ENCODE peak calls at places on chromosomes 6 and 20, in eight cellular contexts. R is hepatocyte, T is prostate gland, I is pancreas, P is kidney epithelial cell, N is heart left ventricle, X is body of pancreas, V is brain microvascular endothelial cell. G is an unnamed sample. For H3K36me3, the result is how much of the 10 kb centered on the place peaks cover.

GRCh38 chr20:1618479-1618878 is 1.3 kb downstream of the SIRPB1 start:
- DNase-seq in R (peak), T (no peak), I (no peak), P (no peak), N (no peak), X (no peak), V (no peak), G (no peak)

GRCh38 chr6:9025223-9025622 is 589.9 kb upstream of the SLC35B3 start:
- DNase-seq in R (no peak), T (no peak), I (no peak), P (no peak), N (no peak), X (no peak), V (no peak), G (no peak)

GRCh38 chr6:88443554-88443953 is 277.4 kb upstream of the CNR1 start:
- DNase-seq in R (no peak), T (no peak), I (no peak), P (no peak), N (no peak), X (no peak), V (no peak), G (no peak)

GRCh38 chr6:140253096-140253495 is 878.6 kb upstream of the CITED2 start:
- DNase-seq in R (no peak), T (no peak), I (no peak), P (no peak), N (no peak), X (no peak), V (no peak), G (no peak)

GRCh38 chr6:4564746-4565145 is 211.5 kb upstream of the CDYL start:
- DNase-seq in R (no peak), T (no peak), I (no peak), P (no peak), N (no peak), X (no peak), V (no peak), G (no peak)

GRCh38 chr20:1569417-1569861 is 11.9 kb upstream of the SIRPD start:
- DNase-seq in R (peak), T (no peak), I (no peak), P (no peak), N (no peak), X (no peak), V (peak), G (no peak)

GRCh38 chr6:134529921-134530320 is 212.0 kb upstream of the SGK1 start:
- DNase-seq in R (peak), T (no peak), I (no peak), P (no peak), N (no peak), X (no peak), V (no peak), G (no peak)

GRCh38 chr6:31401403-31401802 is 2.0 kb upstream of the MICA start:
- DNase-seq in R (peak), T (peak), I (no peak), P (peak), N (no peak), X (peak), V (peak), G (no peak)

GRCh38 chr6:4920914-4921410 is 82.9 kb downstream of the RPP40 start:
- DNase-seq in R (no peak), T (no peak), I (no peak), P (no peak), N (no peak), X (no peak), V (no peak), G (no peak)

GRCh38 chr20:38167851-38168760 is 3.0 kb upstream of the TGM2 start:
- DNase-seq in R (peak), T (no peak), I (peak), P (peak), N (peak), X (peak), V (peak), G (peak)

GRCh38 chr6:111788779-111789276 is 84.4 kb downstream of the FYN start:
- DNase-seq in R (no peak), T (no peak), I (no peak), P (no peak), N (no peak), X (no peak), V (no peak), G (no peak)

GRCh38 chr6:69719602-69720193 is 77.1 kb downstream of the LMBRD1 start:
- DNase-seq in R (peak), T (no peak), I (no peak), P (no peak), N (no peak), X (no peak), V (peak), G (no peak)

GRCh38 chr6:168508903-168509302 is 67.9 kb downstream of the SMOC2 start:
- DNase-seq in R (no peak), T (no peak), I (no peak), P (no peak), N (no peak), X (no peak), V (no peak), G (no peak)

GRCh38 chr6:73727114-73727513 is 31.1 kb downstream of the CD109 start:
- DNase-seq in R (no peak), T (no peak), I (no peak), P (no peak), N (no peak), X (no peak), V (no peak), G (no peak)

GRCh38 chr6:169425628-169426370 is 172.2 kb upstream of the THBS2 start:
- DNase-seq in R (no peak), T (no peak), I (no peak), P (no peak), N (no peak), X (no peak), V (no peak), G (no peak)

GRCh38 chr6:1971612-1972011 is 273.8 kb downstream of the GMDS start:
- DNase-seq in R (no peak), T (no peak), I (no peak), P (no peak), N (no peak), X (no peak), V (no peak), G (no peak)

GRCh38 chr20:47262365-47263013 is 94.0 kb downstream of the ZMYND8 start:
- DNase-seq in R (no peak), T (no peak), I (no peak), P (no peak), N (no peak), X (no peak), V (no peak), G (no peak)

GRCh38 chr6:148878683-148879082 is 131.9 kb downstream of the UST start:
- DNase-seq in R (no peak), T (no peak), I (no peak), P (no peak), N (no peak), X (no peak), V (no peak), G (no peak)

GRCh38 chr6:36351152-36351571 is 14.5 kb upstream of the BNIP5 start:
- DNase-seq in R (no peak), T (no peak), I (no peak), P (no peak), N (no peak), X (no peak), V (peak), G (no peak)

GRCh38 chr6:134145786-134146185 is 93.4 kb upstream of the SLC2A12 start:
- DNase-seq in R (no peak), T (no peak), I (no peak), P (no peak), N (no peak), X (no peak), V (peak), G (no peak)

GRCh38 chr6:145096846-145097245 is 638.5 kb downstream of the EPM2A start:
- DNase-seq in R (no peak), T (no peak), I (no peak), P (no peak), N (peak), X (no peak), V (no peak), G (no peak)

GRCh38 chr6:6892706-6893601 is 214.8 kb upstream of the RREB1 start:
- DNase-seq in R (no peak), T (no peak), I (peak), P (no peak), N (peak), X (no peak), V (no peak), G (no peak)

GRCh38 chr20:36079486-36079885 is 75.1 kb upstream of the EPB41L1 start:
- DNase-seq in R (no peak), T (no peak), I (no peak), P (no peak), N (no peak), X (no peak), V (no peak), G (no peak)

GRCh38 chr20:33733654-33734576 is 2.1 kb downstream of the ZNF341 start:
- DNase-seq in R (peak), T (no peak), I (no peak), P (no peak), N (peak), X (peak), V (peak), G (no peak)

GRCh38 chr6:1620504-1621327 is 11.0 kb downstream of the FOXC1 start:
- DNase-seq in R (no peak), T (no peak), I (peak), P (no peak), N (no peak), X (no peak), V (no peak), G (no peak)

DNA sequence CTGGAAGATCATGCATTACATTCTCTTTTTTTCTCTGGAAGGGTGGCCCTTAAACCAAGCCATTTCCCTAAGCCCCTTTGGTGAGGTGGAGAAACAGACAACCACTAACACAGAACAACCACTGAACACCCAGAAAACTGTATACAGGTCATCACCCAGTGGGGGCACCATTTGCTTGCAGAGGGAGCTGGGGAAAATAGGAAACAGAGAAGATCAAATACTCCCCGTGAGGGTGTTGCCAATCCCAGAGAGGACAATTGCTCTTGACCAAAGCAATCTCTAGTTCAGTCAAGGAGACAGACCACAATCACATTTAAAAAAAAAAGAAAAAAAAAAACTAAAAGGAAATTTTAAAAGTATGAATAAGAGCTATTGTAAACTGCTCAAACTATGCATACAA is 865 bp upstream of the DAAM2 start:
- DNase-seq in R (no peak), T (no peak), I (no peak), P (no peak), N (no peak), X (no peak), V (no peak), G (no peak)
- TF ChIP-seq CTCF in R (peak), T (no peak), I (no peak), P (peak), N (no peak), X (no peak), V (peak), G (peak)

DNA sequence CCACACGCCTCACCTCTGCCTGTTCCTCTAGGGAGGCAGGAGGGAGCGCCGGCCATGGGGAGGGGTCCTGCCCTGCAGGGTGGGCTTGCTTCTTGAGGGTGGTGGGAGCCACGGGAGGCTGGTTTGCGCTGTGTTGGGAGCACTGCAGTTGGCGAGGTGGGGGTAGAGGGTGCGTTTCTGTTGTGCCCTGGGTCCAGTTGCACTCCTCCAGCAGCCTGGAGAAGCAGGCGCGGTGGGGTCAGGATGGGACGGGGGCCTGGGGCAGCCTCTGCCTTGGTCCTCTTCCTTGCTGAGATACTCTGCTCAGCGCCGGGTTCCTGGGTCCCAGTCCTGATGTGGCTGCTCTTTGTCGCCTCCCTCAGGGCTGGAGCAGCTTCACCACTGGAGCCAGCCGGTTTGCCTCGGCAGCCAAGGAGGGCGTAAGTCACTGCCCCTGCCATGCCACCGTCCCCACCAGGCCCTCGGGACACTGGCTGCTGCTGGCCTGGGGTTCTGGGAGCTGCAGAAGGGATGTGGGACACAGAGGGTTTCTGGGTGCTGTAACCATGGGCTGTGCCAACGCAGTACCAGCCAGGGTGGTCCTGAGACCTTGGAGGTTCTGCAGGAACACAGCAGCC is 8.4 kb downstream of the ARFGAP1 start:
- DNase-seq in R (no peak), T (no peak), I (no peak), P (no peak), N (no peak), X (no peak), V (no peak), G (no peak)
- H3K36me3 ChIP-seq in R (under half), T (under half), I (under half), P (under half), N (half or more), X (under half), V (half or more), G (half or more)

DNA sequence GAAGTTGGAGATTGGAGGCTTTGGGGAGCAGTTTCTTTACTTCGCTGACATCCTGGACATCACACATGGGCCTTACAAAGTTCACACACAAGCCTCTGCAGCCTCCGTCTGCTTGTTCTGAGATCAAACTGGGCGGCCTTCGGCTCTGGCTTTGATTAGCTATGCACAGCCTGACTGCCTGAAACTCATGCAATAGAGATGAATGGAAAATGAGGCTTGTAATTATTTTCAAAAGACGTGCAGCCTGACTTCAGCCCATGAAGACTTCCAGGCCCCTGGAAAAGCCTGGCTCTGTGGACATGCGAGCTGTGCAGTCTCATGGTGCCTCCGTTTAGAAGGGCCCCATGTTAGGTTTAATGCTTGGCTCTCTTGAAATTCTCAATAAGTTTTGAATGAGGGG is 480.5 kb upstream of the SULF2 start:
- DNase-seq in R (no peak), T (no peak), I (no peak), P (no peak), N (no peak), X (no peak), V (no peak), G (no peak)
- H3K4me3 ChIP-seq in R (no peak), T (no peak), I (no peak), P (no peak), N (no peak), X (no peak), V (no peak), G (no peak)

DNA sequence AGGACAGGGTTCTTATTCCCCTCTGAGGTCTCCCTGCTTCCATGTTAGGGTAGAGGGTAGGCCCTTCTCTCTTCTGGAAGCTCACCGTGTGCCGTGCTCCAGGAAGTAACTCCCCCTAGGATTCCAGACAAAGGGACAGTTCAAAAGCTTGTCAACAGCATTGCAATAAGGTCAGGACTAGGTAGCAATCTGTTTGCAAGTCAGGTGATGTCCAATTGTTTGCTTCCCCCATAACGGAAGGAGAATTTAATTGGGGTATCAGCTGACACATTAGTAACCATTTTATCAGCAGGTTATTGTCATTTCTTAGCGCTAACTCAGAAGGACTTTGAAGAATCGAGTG is 41.9 kb downstream of the SYNJ2 start:
- DNase-seq in R (peak), T (no peak), I (no peak), P (no peak), N (no peak), X (no peak), V (no peak), G (no peak)
- TF ChIP-seq CTCF in R (no peak), T (no peak), I (no peak), P (no peak), N (no peak), X (no peak), V (no peak), G (no peak)

GRCh38 chr20:53142651-53143177 is 170.6 kb downstream of the TSHZ2 start:
- DNase-seq in R (no peak), T (no peak), I (no peak), P (no peak), N (no peak), X (peak), V (no peak), G (no peak)
- H3K36me3 ChIP-seq in R (under half), T (under half), I (under half), P (under half), N (under half), X (under half), V (under half), G (under half)